ENCODE peak calls at places on chromosome 19, in four cellular contexts. U is SK-N-SH, M is HepG2, Z is K562. H is an unnamed sample.

GRCh38 chr19:56348289-56348877 is 33.7 kb upstream of the ZSCAN5A start:
- DNase-seq in U (peak; percentile 24), M (no peak), Z (peak; percentile 68), H (no peak)

GRCh38 chr19:33143897-33144405 is 12.0 kb downstream of the WDR88 start:
- DNase-seq in U (peak; percentile 88), M (peak; percentile 47), Z (peak; percentile 75), H (no peak)

GRCh38 chr19:50792246-50792851 is 2.1 kb downstream of the ACP4 start:
- DNase-seq in U (no peak), M (no peak), Z (no peak), H (no peak)

GRCh38 chr19:57212109-57212508 is 18.7 kb upstream of the AURKC start:
- DNase-seq in U (no peak), M (no peak), Z (no peak), H (no peak)

GRCh38 chr19:48842744-48843162 is 6.5 kb upstream of the HSD17B14 start:
- DNase-seq in U (peak; percentile 80), M (peak; percentile 58), Z (peak; percentile 80), H (no peak)

GRCh38 chr19:35388277-35389054 is 17.6 kb downstream of the GPR42 start:
- DNase-seq in U (no peak), M (peak; percentile 87), Z (peak; percentile 49), H (no peak)

GRCh38 chr19:44814517-44814916 is 5.6 kb downstream of the BCAM start:
- DNase-seq in U (no peak), M (no peak), Z (no peak), H (no peak)

GRCh38 chr19:35381926-35382325 is 11.1 kb downstream of the GPR42 start:
- DNase-seq in U (no peak), M (no peak), Z (no peak), H (no peak)

GRCh38 chr19:46863818-46864629 is 3.2 kb downstream of the ARHGAP35 start:
- DNase-seq in U (peak; percentile 47), M (peak; percentile 66), Z (no peak), H (no peak)

GRCh38 chr19:44848036-44848804 is 2.1 kb downstream of the NECTIN2 start:
- DNase-seq in U (peak; percentile 41), M (no peak), Z (peak; percentile 41), H (no peak)

GRCh38 chr19:6663236-6664187 is 6.4 kb downstream of the TNFSF14 start:
- DNase-seq in U (no peak), M (no peak), Z (no peak), H (no peak)

GRCh38 chr19:1880611-1881392 is 4.5 kb downstream of the ABHD17A start:
- DNase-seq in U (no peak), M (no peak), Z (no peak), H (no peak)

GRCh38 chr19:50925734-50926133 is 14.5 kb upstream of the KLK4 start:
- DNase-seq in U (no peak), M (no peak), Z (no peak), H (no peak)

GRCh38 chr19:17647071-17648020 is 40.8 kb downstream of the UNC13A start:
- DNase-seq in U (peak; percentile 77), M (no peak), Z (peak; percentile 50), H (no peak)

GRCh38 chr19:44803442-44804428 is 5.2 kb upstream of the BCAM start:
- DNase-seq in U (peak; percentile 12), M (no peak), Z (no peak), H (no peak)

GRCh38 chr19:11378319-11379189 is 4.1 kb downstream of the SWSAP1 start:
- DNase-seq in U (peak; percentile 72), M (peak; percentile 48), Z (peak; percentile 73), H (no peak)

GRCh38 chr19:31340059-31341025 is 8.9 kb downstream of the TSHZ3 start:
- DNase-seq in U (peak; percentile 74), M (no peak), Z (no peak), H (no peak)

GRCh38 chr19:30664358-30665058 is 292.3 kb downstream of the ZNF536 start:
- DNase-seq in U (peak; percentile 51), M (peak; percentile 84), Z (peak; percentile 17), H (no peak)

GRCh38 chr19:48513289-48514122 is 1.9 kb upstream of the LMTK3 start:
- DNase-seq in U (peak; percentile 86), M (peak; percentile 58), Z (peak; percentile 75), H (no peak)

GRCh38 chr19:58440556-58440955 is 603 bp upstream of the ZNF132 start:
- DNase-seq in U (no peak), M (no peak), Z (no peak), H (no peak)

GRCh38 chr19:21568816-21569496 is 63.6 kb downstream of the ZNF429 start:
- DNase-seq in U (no peak), M (no peak), Z (no peak), H (no peak)

GRCh38 chr19:6519289-6519688 is 11.5 kb upstream of the TNFSF9 start:
- DNase-seq in U (no peak), M (no peak), Z (no peak), H (no peak)

GRCh38 chr19:49712397-49712859 is 21.5 kb downstream of the CPT1C start:
- DNase-seq in U (peak; percentile 93), M (peak; percentile 23), Z (peak; percentile 97), H (no peak)

GRCh38 chr19:2051771-2052704 is 994 bp upstream of the MKNK2 start:
- DNase-seq in U (no peak), M (no peak), Z (no peak), H (peak; percentile 72)

GRCh38 chr19:45164577-45165335 is 4.0 kb upstream of the NKPD1 start:
- DNase-seq in U (no peak), M (peak; percentile 79), Z (peak; percentile 54), H (peak; percentile 64)

GRCh38 chr19:17605117-17605516 is 49.7 kb downstream of the COLGALT1 start:
- DNase-seq in U (no peak), M (no peak), Z (no peak), H (no peak)

GRCh38 chr19:45616709-45617027 is 14.7 kb upstream of the GPR4 start:
- DNase-seq in U (no peak), M (no peak), Z (peak; percentile 40), H (no peak)

GRCh38 chr19:19860756-19861390 is 4.8 kb upstream of the ZNF253 start:
- DNase-seq in U (peak; percentile 58), M (no peak), Z (peak; percentile 49), H (no peak)

GRCh38 chr19:6610934-6611370 is 20.0 kb upstream of the CD70 start:
- DNase-seq in U (no peak), M (no peak), Z (no peak), H (no peak)

GRCh38 chr19:8324186-8325050 is 3.1 kb downstream of the RPS28 start:
- DNase-seq in U (no peak), M (no peak), Z (peak; percentile 30), H (no peak)

GRCh38 chr19:35780058-35780457 is 4.7 kb downstream of the ARHGAP33 start:
- DNase-seq in U (no peak), M (no peak), Z (no peak), H (no peak)

GRCh38 chr19:7871530-7872305 is 2.5 kb downstream of the PRR36 start:
- DNase-seq in U (peak; percentile 83), M (peak; percentile 83), Z (peak; percentile 97), H (peak; percentile 38)

GRCh38 chr19:55206664-55207500 is 2.4 kb downstream of the PTPRH start:
- DNase-seq in U (peak; percentile 96), M (peak; percentile 93), Z (peak; percentile 97), H (no peak)
- TF ChIP-seq NFIC in U (peak; percentile 65), M (no peak), Z (peak; percentile 97), H (no peak)

GRCh38 chr19:39148939-39149529 is 23.4 kb downstream of the PAK4 start:
- DNase-seq in U (no peak), M (no peak), Z (no peak), H (no peak)

GRCh38 chr19:39150807-39151206 is 25.2 kb downstream of the PAK4 start:
- DNase-seq in U (no peak), M (no peak), Z (no peak), H (no peak)

GRCh38 chr19:39151209-39151608 is 25.6 kb downstream of the PAK4 start:
- DNase-seq in U (no peak), M (no peak), Z (no peak), H (no peak)

GRCh38 chr19:39152066-39152465 is 26.5 kb downstream of the PAK4 start:
- DNase-seq in U (no peak), M (no peak), Z (no peak), H (no peak)

DNA sequence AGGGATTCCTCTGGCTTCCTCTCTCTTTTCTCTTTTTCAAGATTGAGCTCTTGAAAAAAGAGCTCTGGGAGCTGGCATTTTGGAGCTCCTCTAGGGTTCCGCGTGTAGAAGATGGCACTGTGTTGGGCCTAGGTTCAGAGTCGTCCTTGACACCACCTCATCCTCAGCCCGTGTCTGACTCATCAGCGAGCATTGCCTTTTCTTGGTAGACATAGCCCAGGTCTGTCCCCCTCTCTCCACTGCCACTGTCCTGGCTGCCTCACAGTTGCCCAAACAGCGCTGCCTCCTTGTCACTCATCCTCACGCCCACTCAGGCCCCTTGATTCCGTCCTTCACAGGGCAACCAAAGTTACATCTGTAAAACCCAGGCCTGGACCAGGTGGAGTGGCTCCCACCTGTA is 24.6 kb downstream of the PAK4 start:
- DNase-seq in U (no peak), M (no peak), Z (no peak), H (no peak)
- H4K20me1 ChIP-seq in U (peaks cover 29% of the 10 kb centered on the region), M (peaks cover 11% of the 10 kb centered on the region), Z (peaks cover 4% of the 10 kb centered on the region), H (no peaks in the 10 kb centered on the region)

GRCh38 chr19:38210458-38210987 is 13.5 kb downstream of the DPF1 start:
- DNase-seq in U (peak; percentile 95), M (no peak), Z (no peak), H (no peak)
- TF ChIP-seq NFIC in U (no peak), M (no peak), Z (no peak), H (no peak)

GRCh38 chr19:12722566-12723382 is 958 bp downstream of the TNPO2 start:
- DNase-seq in U (peak; percentile 96), M (peak; percentile 99), Z (peak; percentile 100), H (peak; percentile 81)

GRCh38 chr19:12720296-12720695 is 3.4 kb downstream of the TNPO2 start:
- DNase-seq in U (no peak), M (no peak), Z (no peak), H (no peak)

GRCh38 chr19:12723383-12723642 is 419 bp downstream of the TNPO2 start:
- DNase-seq in U (no peak), M (no peak), Z (no peak), H (no peak)

GRCh38 chr19:12721656-12722565 is 1.8 kb downstream of the TNPO2 start:
- DNase-seq in U (peak; percentile 89), M (peak; percentile 52), Z (peak; percentile 83), H (no peak)

DNA sequence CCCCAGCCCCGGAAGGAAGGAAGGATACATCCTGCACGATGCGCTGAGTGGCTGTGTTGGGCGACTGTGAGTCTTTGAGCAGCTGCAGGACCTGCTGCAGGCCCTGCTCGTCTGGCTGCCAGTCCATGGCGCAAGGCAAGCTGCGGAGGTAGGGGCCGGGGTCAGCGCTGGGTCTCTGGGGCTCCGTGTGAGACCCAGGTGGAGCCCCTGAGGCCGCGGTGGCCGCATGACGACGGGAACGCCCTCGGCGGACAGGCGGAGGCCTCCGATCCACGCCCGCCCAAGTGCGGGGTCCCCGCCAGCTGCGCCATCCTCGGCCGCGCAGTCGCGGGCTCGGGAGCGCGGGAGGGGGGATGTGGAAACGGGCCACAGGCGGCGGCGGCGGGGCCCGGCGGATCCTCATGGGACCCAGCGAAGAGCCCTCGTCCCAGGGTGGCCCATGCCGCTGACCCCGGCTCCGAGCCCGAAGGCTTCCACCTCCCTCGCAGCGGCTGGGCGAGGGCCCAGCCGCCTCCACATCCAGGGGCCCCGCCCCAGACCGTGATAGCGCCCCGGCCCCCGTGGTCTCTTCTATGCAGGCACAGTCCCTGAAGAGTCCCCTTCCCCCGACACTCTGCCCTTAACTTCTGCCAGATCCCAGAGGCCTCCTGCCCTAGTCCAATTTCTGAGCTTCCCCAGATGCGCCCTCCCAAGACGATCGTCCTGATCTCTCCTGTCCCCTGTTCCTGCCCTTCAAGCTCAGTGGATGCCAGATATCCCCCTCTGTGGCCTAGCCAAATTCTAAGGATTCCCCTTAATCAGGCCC is 2.7 kb downstream of the TNPO2 start:
- DNase-seq in U (peak; percentile 62), M (no peak), Z (peak; percentile 57), H (no peak)
- H4K20me1 ChIP-seq in U (no peaks in the 10 kb centered on the region), M (no peaks in the 10 kb centered on the region), Z (peaks cover 17% of the 10 kb centered on the region), H (no peaks in the 10 kb centered on the region)

GRCh38 chr19:41530184-41530534 is 45.8 kb upstream of the CEACAM21 start:
- DNase-seq in U (no peak), M (no peak), Z (no peak), H (no peak)
- TF ChIP-seq NFIC in U (no peak), M (no peak), Z (no peak), H (no peak)

H was measured in GM12878.